ENCODE peak calls at places on chromosomes 5 and 9, in four cellular contexts. L is DMS53, K is heart left ventricle, S is fibroblast of the aortic adventitia. I is an unnamed sample.

GRCh38 chr9:137639303-137640051 is 20.7 kb downstream of the EHMT1 start:
- DNase-seq in L (no peak), K (no peak), S (peak), I (no peak)

GRCh38 chr9:32344551-32345182 is 39.8 kb upstream of the ACO1 start:
- DNase-seq in L (peak), K (no peak), S (peak), I (no peak)

GRCh38 chr5:117943120-117943519 is 1045.2 kb downstream of the DTWD2 start:
- DNase-seq in L (no peak), K (no peak), S (no peak), I (no peak)

GRCh38 chr5:105670586-105670985 is 2000.2 kb downstream of the EFNA5 start:
- DNase-seq in L (peak), K (no peak), S (no peak), I (no peak)

GRCh38 chr9:127520941-127521918 is 69.9 kb downstream of the LRSAM1 start:
- DNase-seq in L (no peak), K (peak), S (peak), I (no peak)

GRCh38 chr9:106467113-106467846 is 395.7 kb upstream of the ZNF462 start:
- DNase-seq in L (no peak), K (no peak), S (no peak), I (no peak)

GRCh38 chr5:157494178-157494830 is 34.3 kb downstream of the NIPAL4 start:
- DNase-seq in L (no peak), K (no peak), S (no peak), I (no peak)

GRCh38 chr5:176364765-176365662 is at the start of gene ARL10:
- DNase-seq in L (peak), K (peak), S (peak), I (no peak)

GRCh38 chr5:139925650-139926640 is 117.2 kb downstream of the NRG2 start:
- DNase-seq in L (no peak), K (no peak), S (peak), I (no peak)

GRCh38 chr5:56656816-56657740 is 158.3 kb upstream of the MAP3K1 start:
- DNase-seq in L (peak), K (no peak), S (no peak), I (no peak)

GRCh38 chr5:148381906-148382305 is 1.9 kb upstream of the FBXO38 start:
- DNase-seq in L (no peak), K (no peak), S (no peak), I (no peak)

GRCh38 chr5:90366972-90367371 is 42.6 kb downstream of the CETN3 start:
- DNase-seq in L (peak), K (no peak), S (no peak), I (no peak)

GRCh38 chr5:116453920-116454319 is 120.7 kb downstream of the SEMA6A start:
- DNase-seq in L (no peak), K (no peak), S (no peak), I (no peak)

GRCh38 chr9:127960410-127961165 is 20.2 kb downstream of the EEIG1 start:
- DNase-seq in L (peak), K (no peak), S (no peak), I (no peak)

I was measured in GF-D8.